ENCODE peak calls at places on chromosomes 11 and 22, in six cellular contexts. E is H9, H is IMR-90, V is H1, F is neuronal stem cell, N is trophoblast cell. R is an unnamed sample. For H3K4me1, the result is how much of the 10 kb centered on the place peaks cover.

GRCh38 chr11:25910090-25910489 is 421.8 kb upstream of the ANO3 start:
- DNase-seq in E (no peak), H (no peak), V (no peak), F (no peak), N (no peak), R (peak)

GRCh38 chr11:70243912-70244652 is 26.4 kb upstream of the PPFIA1 start:
- DNase-seq in E (no peak), H (no peak), V (no peak), F (no peak), N (peak), R (peak)

GRCh38 chr11:12687740-12688139 is 13.5 kb downstream of the TEAD1 start:
- DNase-seq in E (peak), H (no peak), V (peak), F (no peak), N (peak), R (no peak)

GRCh38 chr11:126607374-126607773 is 251.9 kb downstream of the ST3GAL4 start:
- DNase-seq in E (peak), H (peak), V (peak), F (peak), N (peak), R (peak)

GRCh38 chr22:43867839-43868652 is 5.7 kb upstream of the SULT4A1 start:
- DNase-seq in E (peak), H (peak), V (peak), F (peak), N (peak), R (peak)

GRCh38 chr11:3880724-3881123 is 25.3 kb downstream of the STIM1 start:
- DNase-seq in E (no peak), H (peak), V (no peak), F (no peak), N (no peak), R (peak)

GRCh38 chr11:67248653-67249052 is 17.6 kb upstream of the GRK2 start:
- DNase-seq in E (no peak), H (no peak), V (no peak), F (no peak), N (peak), R (no peak)

GRCh38 chr22:30606455-30607299 is at the start of gene TCN2:
- DNase-seq in E (peak), H (peak), V (peak), F (peak), N (peak), R (peak)

GRCh38 chr11:85540181-85540580 is 87.0 kb downstream of the DLG2 start:
- DNase-seq in E (no peak), H (no peak), V (no peak), F (no peak), N (no peak), R (no peak)

GRCh38 chr11:44606472-44606871 is 41.0 kb downstream of the CD82 start:
- DNase-seq in E (no peak), H (no peak), V (no peak), F (no peak), N (no peak), R (no peak)

GRCh38 chr22:48403521-48403921 is 1424.2 kb downstream of the BRD1 start:
- DNase-seq in E (no peak), H (no peak), V (no peak), F (no peak), N (no peak), R (no peak)

GRCh38 chr22:50471197-50471847 is 3.5 kb downstream of the SBF1 start:
- DNase-seq in E (no peak), H (no peak), V (no peak), F (no peak), N (no peak), R (no peak)

GRCh38 chr11:96342131-96342970 is 644 bp downstream of the MAML2 start:
- DNase-seq in E (no peak), H (no peak), V (no peak), F (peak), N (no peak), R (no peak)

GRCh38 chr11:59556883-59557205 is 45.5 kb downstream of the OR4D9 start:
- DNase-seq in E (peak), H (no peak), V (no peak), F (no peak), N (no peak), R (peak)

GRCh38 chr22:24071686-24072085 is 60.6 kb downstream of the CABIN1 start:
- DNase-seq in E (no peak), H (no peak), V (no peak), F (no peak), N (no peak), R (no peak)

GRCh38 chr11:67261635-67261941 is 4.7 kb upstream of the GRK2 start:
- DNase-seq in E (no peak), H (no peak), V (no peak), F (no peak), N (no peak), R (no peak)

GRCh38 chr22:36435516-36436415 is 45.7 kb downstream of the TXN2 start:
- DNase-seq in E (peak), H (no peak), V (no peak), F (no peak), N (peak), R (peak)

GRCh38 chr11:12678092-12678491 is 3.9 kb downstream of the TEAD1 start:
- DNase-seq in E (no peak), H (no peak), V (no peak), F (no peak), N (no peak), R (no peak)

GRCh38 chr11:7639643-7640025 is 33.7 kb downstream of the CYB5R2 start:
- DNase-seq in E (no peak), H (no peak), V (no peak), F (no peak), N (no peak), R (no peak)

GRCh38 chr11:57318178-57318577 is 6.6 kb downstream of the TNKS1BP1 start:
- DNase-seq in E (no peak), H (peak), V (no peak), F (no peak), N (no peak), R (no peak)

GRCh38 chr11:19163627-19164026 is 38.2 kb downstream of the CSRP3 start:
- DNase-seq in E (no peak), H (no peak), V (no peak), F (no peak), N (no peak), R (no peak)

GRCh38 chr22:17159504-17159951 is 451 bp upstream of the HDHD5 start:
- DNase-seq in E (no peak), H (peak), V (no peak), F (no peak), N (peak), R (peak)

GRCh38 chr22:34067031-34067430 is 146.8 kb upstream of the LARGE1 start:
- DNase-seq in E (no peak), H (no peak), V (no peak), F (no peak), N (no peak), R (no peak)

GRCh38 chr22:46219650-46220049 is 30.4 kb downstream of the CDPF1 start:
- DNase-seq in E (no peak), H (no peak), V (no peak), F (no peak), N (no peak), R (no peak)

GRCh38 chr22:37774728-37775127 is 33.0 kb upstream of the GCAT start:
- DNase-seq in E (no peak), H (no peak), V (no peak), F (no peak), N (no peak), R (no peak)

GRCh38 chr22:37776639-37777005 is 31.1 kb upstream of the GCAT start:
- DNase-seq in E (no peak), H (no peak), V (no peak), F (no peak), N (peak), R (no peak)

GRCh38 chr22:37775785-37776638 is 31.7 kb upstream of the GCAT start:
- DNase-seq in E (no peak), H (peak), V (no peak), F (no peak), N (peak), R (peak)

GRCh38 chr22:37778370-37779009 is 29.2 kb upstream of the GCAT start:
- DNase-seq in E (no peak), H (no peak), V (no peak), F (no peak), N (no peak), R (no peak)

DNA sequence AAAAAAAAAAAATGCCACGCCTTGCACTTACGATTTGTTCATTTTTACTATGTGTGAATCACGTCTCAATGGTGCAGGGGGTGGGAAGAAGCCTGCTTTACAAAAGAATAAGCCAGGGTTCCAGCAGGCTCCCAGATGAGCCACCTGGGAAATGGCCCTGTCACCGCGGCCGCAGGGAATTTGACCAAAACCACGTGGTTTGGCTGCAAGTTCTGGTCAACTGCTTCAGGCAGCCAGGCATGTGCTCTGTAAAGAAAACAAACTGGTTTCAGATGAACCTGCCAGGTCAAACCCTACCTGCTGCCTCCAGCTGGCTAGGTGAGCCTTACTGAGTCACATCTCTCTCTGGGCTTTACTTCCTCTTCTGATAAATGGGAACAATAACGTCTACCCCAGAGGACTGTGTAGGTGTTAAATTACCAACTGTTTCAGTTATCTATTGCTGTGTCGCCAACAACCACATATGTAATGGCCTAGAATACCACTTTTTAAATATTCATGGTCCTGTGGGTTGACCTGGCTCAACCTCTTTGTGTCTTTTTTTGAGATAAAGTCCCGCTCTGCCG is 30.5 kb upstream of the GCAT start:
- DNase-seq in E (no peak), H (peak), V (no peak), F (no peak), N (peak), R (peak)
- H3K4me1 ChIP-seq in E (under half), H (under half), V (under half), F (under half), N (under half), R (under half)

GRCh38 chr22:26377170-26377825 is 51.8 kb upstream of the ASPHD2 start:
- DNase-seq in E (peak), H (no peak), V (no peak), F (no peak), N (no peak), R (no peak)

GRCh38 chr22:26380072-26380471 is 49.0 kb upstream of the ASPHD2 start:
- DNase-seq in E (no peak), H (no peak), V (no peak), F (no peak), N (no peak), R (no peak)

GRCh38 chr22:26372890-26373289 is 56.2 kb upstream of the ASPHD2 start:
- DNase-seq in E (no peak), H (no peak), V (no peak), F (no peak), N (peak), R (no peak)

GRCh38 chr22:26374645-26375044 is 54.4 kb upstream of the ASPHD2 start:
- DNase-seq in E (no peak), H (no peak), V (no peak), F (no peak), N (no peak), R (no peak)
- H3K14ac ChIP-seq in E (no peak), H (no peak), V (no peak), F (no peak), N (no peak), R (no peak)

DNA sequence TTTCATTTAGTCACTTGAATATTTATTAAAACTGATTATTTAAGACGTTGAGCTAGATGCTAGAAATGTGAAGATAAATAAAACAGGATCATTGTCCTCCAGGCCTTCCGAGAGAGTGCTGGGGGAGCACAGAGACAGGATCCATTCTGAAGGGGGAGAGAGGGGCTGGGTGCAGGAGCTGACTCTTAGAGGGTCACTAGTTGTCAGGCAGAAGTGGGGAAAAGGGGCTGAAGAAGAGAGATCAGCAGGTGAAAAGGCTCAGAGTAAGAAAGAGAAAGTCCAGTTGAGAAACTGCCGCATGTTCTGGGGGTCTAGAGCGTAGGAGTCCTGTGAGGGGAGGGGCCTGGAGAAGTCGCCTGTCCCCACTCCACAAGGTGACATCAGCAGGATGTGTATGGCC is 206.2 kb upstream of the SNX19 start:
- DNase-seq in E (no peak), H (no peak), V (no peak), F (no peak), N (no peak), R (no peak)
- H3K4me2 ChIP-seq in E (no peak), H (no peak), V (no peak), F (no peak), N (no peak), R (no peak)

GRCh38 chr11:76772783-76773106 is 10.4 kb upstream of the TSKU start:
- DNase-seq in E (no peak), H (no peak), V (no peak), F (no peak), N (no peak), R (no peak)
- H3K4me1 ChIP-seq in E (under half), H (under half), V (under half), F (under half), N (under half), R (under half)

GRCh38 chr11:121500275-121500674 is 47.5 kb upstream of the SORL1-AS1 start:
- DNase-seq in E (no peak), H (no peak), V (no peak), F (no peak), N (no peak), R (no peak)
- H3K14ac ChIP-seq in E (no peak), H (no peak), V (no peak), F (no peak), N (no peak), R (no peak)

DNA sequence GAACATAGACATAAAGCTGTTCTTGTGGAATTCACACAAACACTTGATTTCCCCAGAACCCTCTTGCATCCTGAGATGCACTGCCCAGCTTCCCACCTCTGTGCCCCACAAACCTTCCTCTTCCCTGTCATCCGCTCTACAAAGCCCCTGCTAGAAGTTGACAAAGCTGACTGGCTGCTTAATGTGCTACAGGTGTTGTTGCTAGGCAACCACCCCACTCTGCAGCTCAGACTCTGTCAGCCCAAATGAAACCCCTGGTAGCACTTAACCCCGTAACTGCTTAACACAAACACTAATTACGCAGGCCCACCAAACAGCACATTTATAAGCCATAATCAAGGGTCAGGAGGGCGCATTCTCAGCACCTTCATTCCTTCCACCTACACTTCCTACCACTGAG is 172.0 kb upstream of the CADM1 start:
- DNase-seq in E (peak), H (no peak), V (no peak), F (no peak), N (no peak), R (no peak)
- H3K4me2 ChIP-seq in E (no peak), H (peak), V (no peak), F (no peak), N (no peak), R (no peak)

GRCh38 chr11:35138949-35139881 is at the start of gene CD44:
- DNase-seq in E (peak), H (peak), V (no peak), F (peak), N (peak), R (peak)

GRCh38 chr11:35138606-35138948 is 394 bp upstream of the CD44 start:
- DNase-seq in E (peak), H (no peak), V (no peak), F (no peak), N (no peak), R (no peak)

GRCh38 chr11:35141034-35141433 is 2.1 kb downstream of the CD44 start:
- DNase-seq in E (no peak), H (no peak), V (no peak), F (no peak), N (no peak), R (peak)

GRCh38 chr11:35141538-35141937 is 2.6 kb downstream of the CD44 start:
- DNase-seq in E (no peak), H (no peak), V (no peak), F (no peak), N (no peak), R (peak)

DNA sequence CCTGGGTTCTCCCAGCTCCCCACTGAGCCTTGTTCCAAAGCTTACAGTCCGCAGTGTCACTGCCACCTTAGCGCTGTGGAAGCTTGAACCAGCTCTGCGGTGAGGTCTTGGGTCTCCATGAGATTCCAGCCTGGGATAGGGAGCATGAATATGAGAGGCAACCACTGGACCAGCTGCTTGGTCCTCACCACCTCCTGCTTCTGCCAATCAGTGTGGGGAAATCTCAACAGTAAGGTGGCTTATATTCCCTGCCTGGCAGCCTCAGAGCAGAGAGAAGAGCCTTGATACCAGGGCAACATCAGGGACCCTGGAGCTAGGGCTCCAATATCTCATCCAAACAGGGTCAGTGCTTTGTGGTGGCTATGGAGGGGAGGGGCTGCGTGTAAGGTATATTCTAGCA is 912 bp downstream of the CD44 start:
- DNase-seq in E (no peak), H (no peak), V (no peak), F (no peak), N (no peak), R (peak)
- H3K4me1 ChIP-seq in E (under half), H (under half), V (under half), F (under half), N (under half), R (under half)

GRCh38 chr11:35932641-35933571 is 11.0 kb upstream of the LDLRAD3 start:
- DNase-seq in E (no peak), H (peak), V (no peak), F (no peak), N (peak), R (no peak)
- H3K14ac ChIP-seq in E (no peak), H (peak), V (no peak), F (no peak), N (no peak), R (no peak)

DNA sequence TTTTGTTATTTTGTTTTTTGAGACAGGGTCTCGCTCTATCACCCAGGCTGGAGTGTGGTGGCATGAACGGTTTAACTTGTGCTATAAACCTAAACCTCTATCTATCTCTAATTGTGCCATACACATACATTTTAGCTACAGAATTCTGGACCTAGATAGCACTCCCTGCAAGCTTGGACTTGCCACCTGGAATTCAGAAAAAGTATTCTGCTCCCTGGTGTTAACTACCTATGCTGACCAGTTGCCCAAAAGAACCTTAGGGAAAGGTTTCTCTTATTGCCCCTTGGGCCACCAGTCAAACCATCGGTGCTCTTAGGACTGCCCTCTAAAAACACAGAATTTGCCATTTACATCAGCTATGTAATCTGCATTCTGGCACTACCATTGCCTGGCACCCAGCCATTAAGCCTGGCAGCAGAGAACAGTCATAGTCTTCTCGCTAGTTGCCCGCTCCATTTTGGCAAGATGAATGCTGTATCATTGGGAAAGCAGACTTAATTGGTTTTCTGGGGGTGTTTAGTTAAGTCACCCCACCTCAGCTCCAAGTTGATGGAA is 55.3 kb downstream of the ETS1 start:
- DNase-seq in E (no peak), H (no peak), V (no peak), F (no peak), N (no peak), R (no peak)
- H3K4me2 ChIP-seq in E (peak), H (no peak), V (peak), F (no peak), N (no peak), R (no peak)